ENCODE peak calls at places on chromosomes 13 and 19, in seven cellular contexts. E is HFF-Myc; N is BJ; G is lower lobe of right lung; Q is CD8-positive, alpha-beta memory T cell; Z is DND-41; M is thoracic aorta. L is an unnamed sample.

GRCh38 chr13:113064534-113065405 is 40.8 kb upstream of the F7 start:
- DNase-seq in Z (no peak), M (no peak), E (no peak), Q (no peak), N (no peak), G (no peak), L (no peak)

GRCh38 chr13:53237696-53238095 is 209.1 kb downstream of the OLFM4 start:
- DNase-seq in G (no peak), Q (no peak), Z (no peak), N (no peak), M (no peak), E (no peak), L (no peak)

GRCh38 chr19:56348289-56348877 is 33.7 kb upstream of the ZSCAN5A start:
- DNase-seq in M (no peak), N (no peak), Z (peak), E (no peak), Q (no peak), G (no peak), L (no peak)

GRCh38 chr13:111397202-111397880 is 76.9 kb downstream of the TEX29 start:
- DNase-seq in G (no peak), N (no peak), M (no peak), E (no peak), Q (no peak), Z (no peak), L (peak)

GRCh38 chr13:87444135-87444534 is 227.0 kb upstream of the SLITRK5 start:
- DNase-seq in G (no peak), Z (no peak), Q (no peak), M (no peak), E (no peak), N (no peak), L (no peak)

GRCh38 chr19:43576479-43576878 is 878 bp downstream of the PINLYP start:
- DNase-seq in M (no peak), E (no peak), Z (no peak), Q (no peak), N (no peak), G (no peak), L (no peak)

GRCh38 chr19:32091196-32091595 is 254.2 kb upstream of the ZNF507 start:
- DNase-seq in G (no peak), Z (no peak), E (no peak), N (no peak), M (no peak), Q (no peak), L (no peak)

GRCh38 chr19:53552001-53552721 is 14.2 kb downstream of the ZNF331 start:
- DNase-seq in N (no peak), G (no peak), Z (no peak), M (no peak), Q (no peak), E (no peak), L (no peak)

GRCh38 chr13:94209110-94209509 is 270.4 kb downstream of the DCT start:
- DNase-seq in M (no peak), N (no peak), E (no peak), Q (no peak), G (no peak), Z (no peak), L (no peak)

GRCh38 chr19:14599548-14600147 is 16.8 kb downstream of the CLEC17A start:
- DNase-seq in M (no peak), G (no peak), N (no peak), E (no peak), Q (no peak), Z (no peak), L (no peak)

GRCh38 chr13:33401238-33401637 is 115.7 kb upstream of the STARD13 start:
- DNase-seq in M (no peak), N (no peak), E (no peak), Z (no peak), G (peak), Q (no peak), L (no peak)

GRCh38 chr19:38062959-38063786 is 156.2 kb downstream of the SIPA1L3 start:
- DNase-seq in G (no peak), Q (no peak), M (no peak), Z (no peak), N (no peak), E (peak), L (no peak)

GRCh38 chr13:63161219-63161618 is 1745.6 kb upstream of the PCDH20 start:
- DNase-seq in N (no peak), E (no peak), G (no peak), M (no peak), Z (no peak), Q (no peak), L (no peak)

GRCh38 chr19:45575216-45575615 is 9.4 kb downstream of the OPA3 start:
- DNase-seq in Q (no peak), G (no peak), E (no peak), N (no peak), Z (no peak), M (no peak), L (no peak)

GRCh38 chr13:24208314-24208713 is 47.8 kb downstream of the SPATA13 start:
- DNase-seq in G (no peak), M (no peak), Q (no peak), N (no peak), E (peak), Z (no peak), L (no peak)

GRCh38 chr13:67833564-67833963 is 603.4 kb upstream of the PCDH9 start:
- DNase-seq in E (no peak), Z (no peak), N (no peak), G (no peak), Q (no peak), M (no peak), L (no peak)

GRCh38 chr13:52599853-52600603 is 42.2 kb upstream of the HNRNPA1L2 start:
- DNase-seq in M (no peak), E (no peak), Z (no peak), Q (no peak), G (no peak), N (no peak), L (no peak)

GRCh38 chr19:42985588-42985987 is 40.7 kb downstream of the PSG11 start:
- DNase-seq in M (no peak), N (peak), Q (no peak), G (no peak), Z (no peak), E (no peak), L (no peak)

GRCh38 chr19:6551607-6552450 is 21.0 kb downstream of the TNFSF9 start:
- DNase-seq in E (no peak), N (no peak), Q (peak), G (peak), Z (peak), M (no peak), L (peak)

GRCh38 chr19:16593181-16593580 is 21.0 kb upstream of the SLC35E1 start:
- DNase-seq in G (no peak), Q (no peak), N (no peak), Z (no peak), M (no peak), E (no peak), L (no peak)

GRCh38 chr19:16594681-16595091 is 22.5 kb upstream of the SLC35E1 start:
- DNase-seq in M (no peak), Q (peak), E (no peak), G (no peak), Z (no peak), N (no peak), L (peak)

GRCh38 chr19:16595097-16595496 is 22.9 kb upstream of the SLC35E1 start:
- DNase-seq in M (no peak), Z (no peak), G (no peak), E (no peak), Q (no peak), N (no peak), L (no peak)

GRCh38 chr19:16591803-16592556 is 19.8 kb upstream of the SLC35E1 start:
- DNase-seq in N (no peak), M (no peak), Q (no peak), Z (no peak), E (no peak), G (no peak), L (no peak)

DNA sequence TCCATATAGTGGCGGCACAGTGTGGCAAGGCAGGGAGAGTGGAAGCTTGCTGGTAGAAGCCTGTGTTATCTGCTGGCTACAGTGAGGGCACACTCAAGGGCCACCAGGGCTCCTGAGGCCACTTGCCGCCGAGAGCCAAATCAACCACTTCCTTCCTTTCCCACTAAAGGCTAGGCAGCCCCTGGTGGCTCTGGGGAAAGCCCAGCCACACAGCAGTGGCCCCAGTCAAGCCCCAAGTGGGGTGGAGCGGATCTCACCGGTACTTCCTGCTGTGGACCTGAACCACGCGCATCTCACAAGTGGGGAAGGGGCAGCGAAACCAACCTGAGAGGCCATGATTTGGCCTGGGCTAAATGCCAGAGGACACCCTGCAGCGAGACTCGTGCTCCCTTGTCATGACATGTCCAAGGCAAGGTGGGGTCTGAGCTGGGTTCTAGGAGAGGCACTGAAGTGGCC is 21.9 kb upstream of the SLC35E1 start:
- DNase-seq in Q (peak), N (no peak), G (no peak), E (no peak), M (no peak), Z (peak), L (no peak)
- H3K4me3 ChIP-seq in Q (peak), N (no peak), G (no peak), E (no peak), M (no peak), Z (no peak), L (peak)

DNA sequence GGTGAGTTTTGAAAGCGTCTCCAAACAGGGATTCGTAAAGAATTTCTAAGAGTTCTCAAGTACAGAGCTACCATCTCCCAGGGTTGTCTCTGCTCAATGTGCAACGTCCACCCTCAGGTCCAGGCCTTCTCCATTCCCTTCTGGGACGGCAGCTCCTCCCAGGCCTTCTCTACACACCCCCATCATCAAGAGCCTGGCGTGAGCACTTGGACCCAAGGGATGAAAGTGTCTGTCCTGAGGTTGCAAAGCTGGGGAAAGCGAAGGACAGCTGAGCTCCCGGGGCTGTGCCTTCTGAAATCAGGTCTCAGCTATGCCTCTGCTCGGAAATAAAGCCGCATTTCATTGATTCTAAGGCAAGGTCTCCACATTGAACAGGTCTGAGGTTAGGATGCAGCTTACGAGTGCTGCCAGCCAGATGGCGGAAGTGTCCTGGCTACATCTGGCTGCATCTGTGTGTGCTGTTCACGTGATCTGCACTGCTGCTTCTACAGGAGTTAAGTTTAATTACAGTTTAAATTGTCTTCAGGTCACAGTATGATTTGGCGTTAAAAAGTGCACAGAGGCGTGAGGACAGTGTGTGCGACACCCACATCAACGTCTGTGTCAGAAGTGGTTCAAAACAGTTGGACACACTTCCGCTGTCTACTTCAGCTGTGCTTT is 27.0 kb upstream of the MIER2 start:
- DNase-seq in G (no peak), Q (no peak), Z (no peak), N (no peak), E (no peak), M (no peak), L (no peak)
- H3K4me3 ChIP-seq in G (no peak), Q (no peak), Z (no peak), N (no peak), E (no peak), M (no peak), L (no peak)

GRCh38 chr13:103351035-103351828 is 285.0 kb upstream of the SLC10A2 start:
- DNase-seq in Z (no peak), M (no peak), G (no peak), E (no peak), N (no peak), Q (no peak), L (no peak)
- H3K4me3 ChIP-seq in Z (no peak), M (no peak), G (no peak), E (no peak), N (no peak), Q (no peak), L (no peak)

GRCh38 chr19:40441719-40442253 is 2.3 kb downstream of the SERTAD3 start:
- DNase-seq in N (no peak), Q (no peak), E (no peak), G (no peak), M (no peak), Z (no peak), L (no peak)
- H3K4me3 ChIP-seq in N (no peak), Q (no peak), E (peak), G (no peak), M (no peak), Z (no peak), L (no peak)

DNA sequence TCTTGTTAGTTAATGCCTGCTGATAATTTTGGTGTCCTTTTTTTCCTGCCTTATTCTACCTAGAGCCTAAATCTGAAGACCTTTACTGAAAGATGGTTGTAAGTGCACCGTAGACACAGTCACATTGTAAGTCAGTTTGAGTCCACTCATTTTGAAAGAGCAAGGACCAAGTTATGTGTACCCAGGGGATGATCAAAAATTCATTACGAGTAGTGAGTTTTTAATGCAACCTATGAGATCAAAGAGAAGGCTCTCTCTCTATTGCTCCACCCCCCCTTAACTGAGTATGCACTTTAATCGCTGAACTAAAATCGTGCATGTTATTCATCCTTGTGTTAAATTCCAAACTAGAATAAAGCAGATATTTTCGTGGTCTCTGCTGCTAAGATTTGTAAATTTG is 1.8 kb downstream of the RAP2A start:
- DNase-seq in N (no peak), Z (no peak), E (no peak), G (no peak), M (no peak), Q (no peak), L (no peak)
- H3K4me3 ChIP-seq in N (peak), Z (peak), E (peak), G (peak), M (peak), Q (peak), L (no peak)

GRCh38 chr13:74200081-74200480 is 65.9 kb upstream of the KLF12 start:
- DNase-seq in M (no peak), N (no peak), Z (no peak), G (no peak), E (no peak), Q (no peak), L (no peak)
- H3K4me3 ChIP-seq in M (no peak), N (no peak), Z (no peak), G (no peak), E (no peak), Q (no peak), L (no peak)

DNA sequence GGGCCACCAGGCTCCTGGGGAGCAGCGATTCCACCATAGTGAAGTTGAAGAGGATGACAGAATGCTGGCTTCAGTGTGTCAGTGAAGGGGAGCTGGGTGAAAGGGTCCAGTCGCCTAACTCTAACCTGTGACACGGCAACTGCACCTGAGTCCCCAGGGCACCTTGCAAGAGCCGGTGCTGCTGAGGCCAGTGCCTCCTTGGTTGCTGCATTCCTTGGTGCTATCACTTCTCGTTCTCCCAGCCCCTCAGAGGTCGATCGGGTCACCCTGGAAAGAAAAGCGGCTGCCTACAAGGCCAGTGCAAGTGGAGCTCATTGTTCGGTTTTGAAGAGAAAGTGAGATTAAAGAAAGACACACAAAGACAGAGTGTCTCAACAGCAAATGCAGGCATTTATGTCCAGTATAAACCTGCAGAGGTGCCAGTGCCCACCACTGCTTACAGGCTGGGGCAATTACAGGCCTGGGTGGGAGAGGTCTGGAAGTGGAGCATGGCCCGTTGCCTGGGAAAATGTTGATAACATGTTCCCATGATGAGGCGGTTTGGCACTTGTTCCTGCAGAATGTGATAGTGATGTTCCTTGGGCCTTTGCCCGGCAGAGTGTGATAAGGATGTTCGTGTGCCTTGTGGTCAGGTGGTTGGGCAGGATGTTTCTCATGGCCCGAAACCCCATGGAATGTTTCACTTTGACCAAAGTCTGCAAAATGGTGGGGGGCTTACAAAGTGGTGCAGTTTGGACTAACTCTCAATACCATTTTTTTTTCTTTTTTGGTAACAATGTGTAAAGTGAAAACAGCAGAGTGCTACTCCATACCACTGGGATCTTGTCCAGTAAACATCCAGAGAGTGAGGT is 5.3 kb downstream of the FPR3 start:
- DNase-seq in N (no peak), E (no peak), M (no peak), Z (no peak), G (no peak), Q (no peak), L (no peak)
- H3K4me3 ChIP-seq in N (no peak), E (no peak), M (no peak), Z (no peak), G (peak), Q (no peak), L (no peak)

GRCh38 chr19:2237051-2237868 is 636 bp downstream of the SF3A2 start:
- DNase-seq in N (no peak), M (no peak), E (no peak), Q (no peak), Z (no peak), G (no peak), L (no peak)

GRCh38 chr19:2237869-2238153 is 1.2 kb downstream of the SF3A2 start:
- DNase-seq in Z (no peak), Q (no peak), N (no peak), E (no peak), M (no peak), G (no peak), L (no peak)

GRCh38 chr19:2240881-2241760 is 4.5 kb downstream of the SF3A2 start:
- DNase-seq in Q (no peak), M (no peak), G (peak), E (no peak), N (no peak), Z (no peak), L (no peak)

GRCh38 chr19:2239771-2240770 is 3.4 kb downstream of the SF3A2 start:
- DNase-seq in N (no peak), Z (peak), G (no peak), E (no peak), Q (no peak), M (no peak), L (peak)

DNA sequence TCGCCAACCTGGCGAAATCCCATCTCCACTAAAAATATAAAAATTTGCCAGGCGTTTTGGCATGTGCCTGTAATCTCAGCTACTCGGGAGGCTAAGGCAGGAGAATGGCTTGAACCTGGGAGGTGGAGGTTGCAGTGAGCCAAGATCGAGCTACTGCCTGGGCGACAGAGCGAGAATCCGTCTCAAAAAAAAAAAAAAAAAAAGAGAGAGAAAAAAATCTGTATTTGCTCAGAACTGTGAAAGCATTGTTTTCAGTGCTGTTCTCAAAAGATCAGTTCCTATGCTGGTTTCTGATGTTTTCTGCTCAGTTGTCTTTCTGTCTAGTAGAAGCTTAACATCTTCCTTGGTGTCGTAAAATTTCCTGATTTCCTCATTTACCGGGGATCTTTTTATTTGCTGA is 2.5 kb downstream of the SF3A2 start:
- DNase-seq in E (no peak), M (no peak), Z (no peak), G (no peak), N (no peak), Q (no peak), L (no peak)
- H3K4me3 ChIP-seq in E (peak), M (peak), Z (peak), G (peak), N (peak), Q (peak), L (peak)